ENCODE peak calls at places on chromosomes 3 and 15, in ten cellular contexts. One of them, this sample, is unnamed.

GRCh38 chr3:123448503-123449091 is at the start of gene ADCY5:
- DNase-seq in brain microvascular endothelial cell: no peak
- DNase-seq in NCI-H2081: peak
- DNase-seq in stimulated activated naive CD4-positive, alpha-beta T cell: no peak
- DNase-seq in mucosa of gallbladder: no peak
- DNase-seq in EH: no peak
- DNase-seq in astrocyte: no peak
- DNase-seq in sigmoid colon: no peak
- DNase-seq in NCI-H1417: no peak
- DNase-seq in amniotic stem cell: no peak
- DNase-seq in this sample: no peak

GRCh38 chr3:19866751-19867347 is 67.2 kb downstream of the EFHB start:
- DNase-seq in brain microvascular endothelial cell: peak
- DNase-seq in NCI-H2081: peak
- DNase-seq in stimulated activated naive CD4-positive, alpha-beta T cell: no peak
- DNase-seq in mucosa of gallbladder: peak
- DNase-seq in EH: peak
- DNase-seq in astrocyte: peak
- DNase-seq in sigmoid colon: no peak
- DNase-seq in NCI-H1417: peak
- DNase-seq in amniotic stem cell: peak
- DNase-seq in this sample: peak

GRCh38 chr15:51129513-51130197 is 34.9 kb upstream of the TNFAIP8L3 start:
- DNase-seq in brain microvascular endothelial cell: no peak
- DNase-seq in NCI-H2081: peak
- DNase-seq in stimulated activated naive CD4-positive, alpha-beta T cell: no peak
- DNase-seq in mucosa of gallbladder: no peak
- DNase-seq in EH: no peak
- DNase-seq in astrocyte: no peak
- DNase-seq in sigmoid colon: no peak
- DNase-seq in NCI-H1417: no peak
- DNase-seq in amniotic stem cell: no peak
- DNase-seq in this sample: no peak

GRCh38 chr15:72202801-72203506 is 5.4 kb upstream of the GRAMD2A start:
- DNase-seq in brain microvascular endothelial cell: no peak
- DNase-seq in NCI-H2081: no peak
- DNase-seq in stimulated activated naive CD4-positive, alpha-beta T cell: no peak
- DNase-seq in mucosa of gallbladder: no peak
- DNase-seq in EH: no peak
- DNase-seq in astrocyte: no peak
- DNase-seq in sigmoid colon: no peak
- DNase-seq in NCI-H1417: no peak
- DNase-seq in amniotic stem cell: no peak
- DNase-seq in this sample: no peak

GRCh38 chr3:126197854-126198584 is 17.6 kb upstream of the ALDH1L1 start:
- DNase-seq in brain microvascular endothelial cell: peak
- DNase-seq in NCI-H2081: peak
- DNase-seq in stimulated activated naive CD4-positive, alpha-beta T cell: no peak
- DNase-seq in mucosa of gallbladder: peak
- DNase-seq in EH: peak
- DNase-seq in astrocyte: peak
- DNase-seq in sigmoid colon: peak
- DNase-seq in NCI-H1417: peak
- DNase-seq in amniotic stem cell: no peak
- DNase-seq in this sample: peak

GRCh38 chr15:77066961-77067690 is 3.8 kb downstream of the TSPAN3 start:
- DNase-seq in brain microvascular endothelial cell: no peak
- DNase-seq in NCI-H2081: peak
- DNase-seq in stimulated activated naive CD4-positive, alpha-beta T cell: no peak
- DNase-seq in mucosa of gallbladder: no peak
- DNase-seq in EH: peak
- DNase-seq in astrocyte: no peak
- DNase-seq in sigmoid colon: no peak
- DNase-seq in NCI-H1417: peak
- DNase-seq in amniotic stem cell: no peak
- DNase-seq in this sample: peak

GRCh38 chr3:138334608-138335007 is 5.0 kb upstream of the NME9 start:
- DNase-seq in brain microvascular endothelial cell: no peak
- DNase-seq in NCI-H2081: no peak
- DNase-seq in stimulated activated naive CD4-positive, alpha-beta T cell: no peak
- DNase-seq in mucosa of gallbladder: no peak
- DNase-seq in EH: no peak
- DNase-seq in astrocyte: no peak
- DNase-seq in sigmoid colon: no peak
- DNase-seq in NCI-H1417: no peak
- DNase-seq in amniotic stem cell: no peak
- DNase-seq in this sample: no peak

GRCh38 chr15:88108991-88109390 is 147.5 kb downstream of the NTRK3 start:
- DNase-seq in brain microvascular endothelial cell: no peak
- DNase-seq in NCI-H2081: no peak
- DNase-seq in stimulated activated naive CD4-positive, alpha-beta T cell: no peak
- DNase-seq in mucosa of gallbladder: no peak
- DNase-seq in EH: no peak
- DNase-seq in astrocyte: no peak
- DNase-seq in sigmoid colon: no peak
- DNase-seq in NCI-H1417: peak
- DNase-seq in amniotic stem cell: no peak
- DNase-seq in this sample: no peak

GRCh38 chr3:195172285-195172684 is 98.7 kb downstream of the XXYLT1 start:
- DNase-seq in brain microvascular endothelial cell: peak
- DNase-seq in NCI-H2081: no peak
- DNase-seq in stimulated activated naive CD4-positive, alpha-beta T cell: no peak
- DNase-seq in mucosa of gallbladder: no peak
- DNase-seq in EH: peak
- DNase-seq in astrocyte: peak
- DNase-seq in sigmoid colon: no peak
- DNase-seq in NCI-H1417: no peak
- DNase-seq in amniotic stem cell: no peak
- DNase-seq in this sample: peak

GRCh38 chr3:53845103-53845880 is 927 bp downstream of the CHDH start:
- DNase-seq in brain microvascular endothelial cell: peak
- DNase-seq in NCI-H2081: peak
- DNase-seq in stimulated activated naive CD4-positive, alpha-beta T cell: no peak
- DNase-seq in mucosa of gallbladder: peak
- DNase-seq in EH: peak
- DNase-seq in astrocyte: peak
- DNase-seq in sigmoid colon: peak
- DNase-seq in NCI-H1417: no peak
- DNase-seq in amniotic stem cell: peak
- DNase-seq in this sample: peak

GRCh38 chr15:72235298-72235697 is 4.3 kb upstream of the PKM start:
- DNase-seq in brain microvascular endothelial cell: no peak
- DNase-seq in NCI-H2081: no peak
- DNase-seq in stimulated activated naive CD4-positive, alpha-beta T cell: no peak
- DNase-seq in mucosa of gallbladder: no peak
- DNase-seq in EH: no peak
- DNase-seq in astrocyte: no peak
- DNase-seq in sigmoid colon: no peak
- DNase-seq in NCI-H1417: no peak
- DNase-seq in amniotic stem cell: no peak
- DNase-seq in this sample: peak

GRCh38 chr3:9552252-9552999 is 1.2 kb downstream of the LHFPL4 start:
- DNase-seq in brain microvascular endothelial cell: peak
- DNase-seq in NCI-H2081: peak
- DNase-seq in stimulated activated naive CD4-positive, alpha-beta T cell: peak
- DNase-seq in mucosa of gallbladder: peak
- DNase-seq in EH: peak
- DNase-seq in astrocyte: peak
- DNase-seq in sigmoid colon: no peak
- DNase-seq in NCI-H1417: no peak
- DNase-seq in amniotic stem cell: no peak
- DNase-seq in this sample: peak

This sample was measured in renal cortical epithelial cell.